ENCODE peak calls at places on chromosomes 11 and 22, in seven cellular contexts. S is AG04450, R is AG10803, M is neural progenitor cell, B is astrocyte, Y is PC-3, A is fibroblast of lung. H is an unnamed sample.

GRCh38 chr22:49728566-49729271 is 99.0 kb downstream of the BRD1 start:
- DNase-seq in M (no peak), S (no peak), B (no peak), Y (no peak), R (no peak), A (no peak), H (no peak)

GRCh38 chr22:35149149-35149548 is 83.2 kb downstream of the ISX start:
- DNase-seq in Y (no peak), B (no peak), R (peak), S (no peak), M (no peak), A (no peak), H (no peak)

GRCh38 chr22:35033635-35034296 is 32.2 kb upstream of the ISX start:
- DNase-seq in B (no peak), S (no peak), Y (no peak), R (no peak), M (no peak), A (no peak), H (no peak)

GRCh38 chr22:25818541-25818940 is 76.6 kb downstream of the MYO18B start:
- DNase-seq in B (no peak), R (no peak), S (no peak), M (no peak), A (no peak), Y (no peak), H (no peak)

GRCh38 chr11:2537896-2538855 is 93.4 kb downstream of the KCNQ1 start:
- DNase-seq in R (no peak), M (no peak), B (no peak), A (no peak), Y (no peak), S (no peak), H (no peak)

GRCh38 chr11:110763249-110764011 is 51.2 kb upstream of the ARHGAP20 start:
- DNase-seq in R (peak), A (peak), Y (no peak), S (peak), M (no peak), B (peak), H (peak)

GRCh38 chr11:1062075-1062820 is 12.4 kb upstream of the MUC2 start:
- DNase-seq in S (no peak), B (no peak), R (no peak), Y (no peak), M (no peak), A (no peak), H (no peak)

GRCh38 chr22:24525416-24526037 is 29.4 kb downstream of the GUCD1 start:
- DNase-seq in A (peak), Y (peak), M (peak), B (peak), R (peak), S (no peak), H (peak)

GRCh38 chr22:26367402-26368245 is 61.4 kb upstream of the ASPHD2 start:
- DNase-seq in R (peak), M (peak), Y (peak), B (peak), A (peak), S (no peak), H (peak)

GRCh38 chr11:16776716-16777115 is 38.3 kb downstream of the C11orf58 start:
- DNase-seq in Y (no peak), B (peak), S (no peak), M (no peak), R (peak), A (peak), H (peak)

GRCh38 chr11:108958446-108959123 is 293.7 kb downstream of the DDX10 start:
- DNase-seq in B (peak), M (no peak), S (no peak), R (peak), Y (peak), A (peak), H (peak)

GRCh38 chr22:28424427-28425080 is 255.1 kb downstream of the TTC28 start:
- DNase-seq in A (peak), Y (peak), S (peak), M (no peak), B (peak), R (peak), H (peak)

GRCh38 chr22:24091551-24092420 is 80.7 kb downstream of the CABIN1 start:
- DNase-seq in A (no peak), M (no peak), Y (no peak), B (no peak), S (no peak), R (no peak), H (no peak)

GRCh38 chr11:55701429-55701828 is 39.4 kb downstream of the OR4C6 start:
- DNase-seq in B (no peak), Y (no peak), M (no peak), A (no peak), R (no peak), S (no peak), H (no peak)

DNA sequence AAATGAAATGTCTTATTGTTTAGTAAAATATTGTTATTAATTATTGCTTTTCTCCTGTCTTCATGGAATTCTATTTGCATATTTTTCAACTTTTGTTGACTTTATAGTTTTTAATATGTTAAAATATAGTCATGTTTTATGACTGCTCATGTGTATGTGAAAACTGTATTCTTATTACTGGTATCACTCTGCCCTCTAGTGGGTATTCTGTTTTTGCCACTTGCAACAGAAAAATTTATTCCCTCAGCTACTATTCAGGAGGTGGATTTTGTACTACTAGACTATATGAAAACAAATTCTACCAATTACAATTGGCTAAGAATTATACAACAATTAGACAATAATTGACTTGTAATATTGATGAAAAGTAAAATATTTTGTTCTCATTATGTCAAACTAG is 45.0 kb downstream of the OR4C6 start:
- DNase-seq in B (no peak), M (peak), S (no peak), R (peak), Y (peak), A (peak), H (peak)
- TF ChIP-seq CTCF in B (peak), M (peak), S (peak), R (peak), Y (peak), A (peak), H (peak)

GRCh38 chr11:83033367-83033766 is 38.3 kb downstream of the RAB30 start:
- DNase-seq in Y (no peak), R (no peak), A (no peak), M (no peak), S (no peak), B (no peak), H (peak)
- H3K4me3 ChIP-seq in Y (no peak), R (peak), A (peak), M (no peak), S (no peak), B (peak), H (peak)

GRCh38 chr11:96127596-96127959 is 203.7 kb upstream of the MTMR2 start:
- DNase-seq in R (peak), B (no peak), Y (no peak), S (no peak), A (no peak), M (no peak), H (peak)
- TF ChIP-seq CTCF in R (no peak), B (no peak), Y (no peak), S (no peak), A (no peak), M (no peak), H (no peak)

GRCh38 chr11:114159802-114160588 is 100.5 kb downstream of the ZBTB16 start:
- DNase-seq in S (peak), R (peak), Y (peak), B (peak), A (peak), M (peak), H (peak)
- H3K4me3 ChIP-seq in S (no peak), R (no peak), Y (peak), B (no peak), A (no peak), M (no peak), H (peak)

DNA sequence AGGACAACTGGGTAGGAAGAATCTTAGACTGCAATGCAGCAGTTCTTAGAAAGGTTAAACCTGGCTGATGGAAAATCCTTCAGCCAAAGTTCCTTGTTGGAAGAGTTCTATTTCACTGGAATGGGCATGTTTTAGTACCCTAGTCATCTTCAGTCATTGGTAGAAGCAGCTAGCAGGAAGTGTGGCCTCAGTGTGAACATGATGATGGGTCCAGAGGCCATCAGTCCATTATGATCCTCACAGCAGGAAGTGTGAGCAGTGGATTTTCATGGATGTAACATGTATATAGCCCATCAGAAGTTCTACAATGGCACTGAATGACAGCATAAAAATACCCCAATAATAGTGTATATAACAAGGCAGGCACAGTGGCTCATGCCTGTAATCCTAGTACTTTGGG is 35.9 kb upstream of the PDE3B start:
- DNase-seq in A (no peak), B (no peak), Y (no peak), R (no peak), S (no peak), M (no peak), H (no peak)
- TF ChIP-seq CTCF in A (no peak), B (no peak), Y (no peak), R (no peak), S (no peak), M (no peak), H (no peak)

DNA sequence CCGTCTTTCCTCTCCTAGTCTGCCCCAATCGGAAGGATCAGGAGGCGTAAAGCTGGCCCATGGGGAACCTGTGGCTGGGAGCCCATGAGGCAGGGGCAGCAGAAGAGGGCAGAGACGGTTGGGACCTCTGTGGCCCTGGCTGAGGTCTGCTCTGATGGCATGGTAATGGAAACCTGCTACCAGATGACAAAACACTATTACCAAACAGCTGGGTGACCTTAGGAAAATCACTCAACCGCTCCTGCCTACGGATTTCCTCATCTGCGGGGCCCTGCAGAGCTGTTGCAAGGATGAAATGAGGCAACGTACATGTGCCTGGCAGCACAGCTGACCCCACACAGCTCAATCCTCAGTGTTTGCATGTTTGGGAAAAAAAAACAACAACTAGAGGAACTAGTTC is 4.6 kb downstream of the AP5B1 start:
- DNase-seq in M (no peak), R (peak), Y (no peak), A (no peak), B (no peak), S (no peak), H (no peak)
- H3K4me3 ChIP-seq in M (no peak), R (no peak), Y (no peak), A (no peak), B (no peak), S (no peak), H (no peak)

GRCh38 chr22:37485714-37486223 is 415 bp downstream of the MFNG start:
- DNase-seq in R (no peak), M (no peak), S (no peak), Y (no peak), B (no peak), A (no peak), H (no peak)

GRCh38 chr22:37487129-37487528 is 945 bp upstream of the MFNG start:
- DNase-seq in A (no peak), Y (no peak), S (no peak), M (no peak), B (no peak), R (no peak), H (no peak)

GRCh38 chr22:37485006-37485713 is 1.0 kb downstream of the MFNG start:
- DNase-seq in S (no peak), A (no peak), B (no peak), R (no peak), M (no peak), Y (no peak), H (no peak)

GRCh38 chr22:37487559-37487958 is 1.4 kb upstream of the MFNG start:
- DNase-seq in S (no peak), B (no peak), M (no peak), Y (no peak), R (no peak), A (no peak), H (no peak)

GRCh38 chr22:37486224-37486845 is at the start of gene MFNG:
- DNase-seq in S (no peak), A (peak), M (peak), B (no peak), Y (peak), R (no peak), H (peak)
- TF ChIP-seq CTCF in S (peak), A (peak), M (peak), B (no peak), Y (no peak), R (no peak), H (no peak)

GRCh38 chr11:91220476-91221202 is 997.8 kb upstream of the CHORDC1 start:
- DNase-seq in R (no peak), M (no peak), A (peak), Y (peak), B (peak), S (no peak), H (peak)
- H3K4me3 ChIP-seq in R (no peak), M (no peak), A (no peak), Y (no peak), B (no peak), S (no peak), H (no peak)

H was measured in fibroblast of the aortic adventitia.